ENCODE peak calls at places on chromosomes 5 and 9, in eight cellular contexts. V, L, T, N, I, R, G and X are unnamed samples.

GRCh38 chr5:90866333-90866732 is 307.7 kb downstream of the ADGRV1 start:
- DNase-seq in V (no peak), L (no peak), T (no peak), N (peak; percentile 35), I (peak; percentile 50), R (no peak), G (peak; percentile 58), X (no peak)

GRCh38 chr5:123093279-123094226 is 4.5 kb downstream of the PRDM6 start:
- DNase-seq in V (no peak), L (no peak), T (no peak), N (no peak), I (no peak), R (no peak), G (no peak), X (no peak)

GRCh38 chr5:73433982-73434342 is 14.6 kb downstream of the FOXD1 start:
- DNase-seq in V (no peak), L (no peak), T (no peak), N (no peak), I (no peak), R (no peak), G (no peak), X (no peak)

GRCh38 chr5:137833463-137833862 is 34.2 kb upstream of the MYOT start:
- DNase-seq in V (no peak), L (no peak), T (no peak), N (peak; percentile 15), I (no peak), R (no peak), G (peak; percentile 85), X (no peak)

GRCh38 chr5:149210229-149210628 is 61.4 kb upstream of the AFAP1L1 start:
- DNase-seq in V (no peak), L (no peak), T (no peak), N (no peak), I (no peak), R (no peak), G (peak; percentile 99), X (no peak)

GRCh38 chr9:93205896-93206575 is 22.1 kb downstream of the WNK2 start:
- DNase-seq in V (no peak), L (no peak), T (no peak), N (no peak), I (no peak), R (no peak), G (no peak), X (no peak)

GRCh38 chr5:174418809-174419522 is 305.4 kb upstream of the MSX2 start:
- DNase-seq in V (no peak), L (no peak), T (no peak), N (no peak), I (peak; percentile 59), R (no peak), G (peak; percentile 85), X (peak; percentile 28)

GRCh38 chr9:84773023-84773422 is 103.5 kb downstream of the NTRK2 start:
- DNase-seq in V (no peak), L (no peak), T (no peak), N (no peak), I (no peak), R (no peak), G (no peak), X (no peak)

GRCh38 chr5:96661101-96661840 is 905 bp upstream of the CAST start:
- DNase-seq in V (peak; percentile 23), L (peak; percentile 26), T (peak; percentile 52), N (peak; percentile 20), I (no peak), R (no peak), G (peak; percentile 45), X (no peak)

GRCh38 chr5:160175438-160176218 is 53.7 kb upstream of the FABP6 start:
- DNase-seq in V (no peak), L (peak; percentile 88), T (no peak), N (no peak), I (peak; percentile 69), R (no peak), G (no peak), X (no peak)

GRCh38 chr5:144088211-144088965 is 82.1 kb downstream of the YIPF5 start:
- DNase-seq in V (no peak), L (no peak), T (no peak), N (no peak), I (no peak), R (no peak), G (no peak), X (no peak)

GRCh38 chr5:176644294-176644693 is 3.0 kb upstream of the TSPAN17 start:
- DNase-seq in V (no peak), L (no peak), T (no peak), N (no peak), I (no peak), R (no peak), G (no peak), X (no peak)

GRCh38 chr9:76512826-76513225 is 53.8 kb downstream of the GCNT1 start:
- DNase-seq in V (no peak), L (no peak), T (no peak), N (no peak), I (no peak), R (no peak), G (no peak), X (no peak)

GRCh38 chr9:133470427-133470924 is 8.4 kb downstream of the SLC2A6 start:
- DNase-seq in V (no peak), L (no peak), T (no peak), N (no peak), I (no peak), R (no peak), G (no peak), X (no peak)

GRCh38 chr5:115907177-115907576 is 55.1 kb upstream of the LVRN start:
- DNase-seq in V (no peak), L (no peak), T (no peak), N (no peak), I (no peak), R (no peak), G (no peak), X (no peak)

GRCh38 chr9:124134526-124134925 is 123.0 kb downstream of the LHX2 start:
- DNase-seq in V (no peak), L (no peak), T (no peak), N (no peak), I (no peak), R (no peak), G (no peak), X (no peak)

GRCh38 chr9:36881316-36882116 is 152.6 kb downstream of the PAX5 start:
- DNase-seq in V (no peak), L (no peak), T (no peak), N (no peak), I (no peak), R (no peak), G (no peak), X (no peak)

GRCh38 chr9:36268007-36268427 is 9.8 kb upstream of the GNE start:
- DNase-seq in V (no peak), L (no peak), T (no peak), N (no peak), I (no peak), R (no peak), G (no peak), X (no peak)

GRCh38 chr9:33843312-33843950 is 26.5 kb downstream of the UBE2R2 start:
- DNase-seq in V (no peak), L (no peak), T (no peak), N (no peak), I (no peak), R (no peak), G (no peak), X (no peak)

GRCh38 chr9:110472111-110472510 is 107.4 kb downstream of the SVEP1 start:
- DNase-seq in V (no peak), L (no peak), T (no peak), N (no peak), I (no peak), R (no peak), G (no peak), X (no peak)

GRCh38 chr5:143033535-143034260 is 263.5 kb downstream of the ARHGAP26 start:
- DNase-seq in V (no peak), L (no peak), T (no peak), N (no peak), I (no peak), R (no peak), G (peak; percentile 70), X (peak; percentile 20)

GRCh38 chr5:33595303-33595702 is 154.5 kb downstream of the TARS1 start:
- DNase-seq in V (no peak), L (no peak), T (no peak), N (no peak), I (no peak), R (no peak), G (no peak), X (no peak)

GRCh38 chr9:3246231-3246630 is 279.6 kb downstream of the RFX3 start:
- DNase-seq in V (no peak), L (no peak), T (no peak), N (no peak), I (no peak), R (no peak), G (no peak), X (no peak)